ENCODE peak calls at places on chromosome 2, in six cellular contexts. Q, O, I, N, Y and P are unnamed samples. For H3K4me1, the result is how much of the 10 kb centered on the place peaks cover.

GRCh38 chr2:30106543-30106942 is 40.3 kb upstream of the YPEL5 start:
- DNase-seq in O (no peak), I (no peak), Y (peak), Q (no peak), N (no peak), P (no peak)

GRCh38 chr2:8049851-8050571 is 631.8 kb upstream of the ID2 start:
- DNase-seq in O (no peak), N (no peak), Q (no peak), Y (no peak), I (no peak), P (no peak)

GRCh38 chr2:64371727-64372126 is 82.2 kb upstream of the LGALSL start:
- DNase-seq in O (no peak), I (no peak), Y (no peak), Q (no peak), N (no peak), P (no peak)

GRCh38 chr2:207090389-207090788 is 75.4 kb downstream of the KLF7 start:
- DNase-seq in Q (no peak), O (no peak), I (no peak), Y (no peak), N (no peak), P (no peak)

GRCh38 chr2:41294331-41294730 is 753.5 kb upstream of the PKDCC start:
- DNase-seq in N (peak), I (no peak), Q (no peak), O (no peak), Y (peak), P (no peak)

GRCh38 chr2:44549856-44550255 is 188.1 kb downstream of the CAMKMT start:
- DNase-seq in O (no peak), Q (no peak), I (no peak), Y (peak), N (no peak), P (no peak)

GRCh38 chr2:174603280-174603679 is 5.7 kb upstream of the WIPF1 start:
- DNase-seq in Q (no peak), Y (peak), O (no peak), I (peak), N (peak), P (peak)

GRCh38 chr2:238379096-238379810 is 47.5 kb upstream of the ASB1 start:
- DNase-seq in I (no peak), Q (no peak), Y (peak), N (no peak), O (no peak), P (no peak)

GRCh38 chr2:203737360-203737759 is 30.9 kb downstream of the CD28 start:
- DNase-seq in N (no peak), Q (no peak), I (no peak), Y (peak), O (no peak), P (no peak)

GRCh38 chr2:173254659-173255058 is 100.0 kb upstream of the CDCA7 start:
- DNase-seq in Q (no peak), I (no peak), Y (no peak), N (no peak), O (no peak), P (no peak)

GRCh38 chr2:75432761-75433361 is 127.9 kb downstream of the EVA1A start:
- DNase-seq in Q (peak), N (peak), I (peak), O (peak), Y (peak), P (no peak)

GRCh38 chr2:131076707-131077106 is 16.6 kb downstream of the FAM168B start:
- DNase-seq in N (no peak), I (no peak), Q (no peak), O (no peak), Y (no peak), P (no peak)

GRCh38 chr2:170928036-170928823 is 823 bp upstream of the GORASP2 start:
- DNase-seq in Q (peak), O (no peak), I (peak), Y (no peak), N (no peak), P (no peak)

GRCh38 chr2:98623657-98624056 is 15.3 kb downstream of the UNC50 start:
- DNase-seq in N (no peak), I (no peak), Y (peak), Q (no peak), O (peak), P (no peak)

GRCh38 chr2:105378276-105378840 is 20.5 kb downstream of the FHL2 start:
- DNase-seq in Q (no peak), N (no peak), I (no peak), O (no peak), Y (no peak), P (no peak)
- H3K4me1 ChIP-seq in Q (under half), N (under half), I (under half), O (under half), Y (half or more), P (under half)

GRCh38 chr2:128589681-128590080 is 271.0 kb upstream of the HS6ST1 start:
- DNase-seq in N (no peak), O (no peak), Q (peak), Y (no peak), I (no peak), P (no peak)

GRCh38 chr2:128591841-128592822 is 273.5 kb upstream of the HS6ST1 start:
- DNase-seq in I (no peak), Q (peak), O (no peak), N (no peak), Y (no peak), P (no peak)

GRCh38 chr2:128593518-128594272 is 275.0 kb upstream of the HS6ST1 start:
- DNase-seq in I (no peak), O (no peak), Y (no peak), N (peak), Q (no peak), P (no peak)

GRCh38 chr2:128591022-128591840 is 272.6 kb upstream of the HS6ST1 start:
- DNase-seq in Q (no peak), I (no peak), N (no peak), Y (no peak), O (no peak), P (no peak)

DNA sequence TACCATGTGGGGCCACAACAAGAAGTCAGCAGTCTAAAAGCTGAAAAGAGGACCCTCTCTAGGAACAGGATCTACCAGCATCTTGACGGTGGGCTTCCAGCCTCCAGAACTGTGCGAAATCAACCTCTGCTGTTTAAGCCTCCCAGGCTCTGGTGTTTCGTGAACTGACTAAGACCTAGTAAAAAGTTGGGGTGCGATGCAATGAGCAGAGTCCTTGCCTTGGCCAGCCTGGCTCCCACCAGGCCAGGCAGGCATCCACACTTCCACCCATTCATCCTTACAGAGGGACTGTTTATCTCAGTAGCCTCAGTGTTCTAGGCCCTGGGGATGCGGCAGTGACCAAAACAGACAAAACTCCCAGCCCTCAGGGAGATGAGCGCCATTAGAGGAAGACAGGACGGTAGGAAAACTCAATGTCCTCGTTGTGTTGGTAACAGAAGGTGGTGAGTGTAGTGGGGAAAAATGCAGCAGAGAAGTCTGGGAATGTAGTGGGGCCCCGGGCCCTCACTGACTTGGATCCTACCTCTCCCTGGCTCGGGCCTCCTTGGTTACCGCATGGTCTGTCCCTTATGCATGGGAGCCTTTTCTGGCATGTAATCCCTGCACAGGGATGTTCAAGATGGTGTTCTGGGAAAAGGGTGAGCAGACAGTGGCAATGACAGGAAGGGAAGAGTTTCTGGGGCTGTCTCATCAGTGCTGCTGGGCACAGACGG is 271.8 kb upstream of the HS6ST1 start:
- DNase-seq in N (no peak), Q (no peak), Y (no peak), O (no peak), I (no peak), P (no peak)
- H3K9ac ChIP-seq in N (no peak), Q (no peak), Y (no peak), O (no peak), I (no peak), P (no peak)

DNA sequence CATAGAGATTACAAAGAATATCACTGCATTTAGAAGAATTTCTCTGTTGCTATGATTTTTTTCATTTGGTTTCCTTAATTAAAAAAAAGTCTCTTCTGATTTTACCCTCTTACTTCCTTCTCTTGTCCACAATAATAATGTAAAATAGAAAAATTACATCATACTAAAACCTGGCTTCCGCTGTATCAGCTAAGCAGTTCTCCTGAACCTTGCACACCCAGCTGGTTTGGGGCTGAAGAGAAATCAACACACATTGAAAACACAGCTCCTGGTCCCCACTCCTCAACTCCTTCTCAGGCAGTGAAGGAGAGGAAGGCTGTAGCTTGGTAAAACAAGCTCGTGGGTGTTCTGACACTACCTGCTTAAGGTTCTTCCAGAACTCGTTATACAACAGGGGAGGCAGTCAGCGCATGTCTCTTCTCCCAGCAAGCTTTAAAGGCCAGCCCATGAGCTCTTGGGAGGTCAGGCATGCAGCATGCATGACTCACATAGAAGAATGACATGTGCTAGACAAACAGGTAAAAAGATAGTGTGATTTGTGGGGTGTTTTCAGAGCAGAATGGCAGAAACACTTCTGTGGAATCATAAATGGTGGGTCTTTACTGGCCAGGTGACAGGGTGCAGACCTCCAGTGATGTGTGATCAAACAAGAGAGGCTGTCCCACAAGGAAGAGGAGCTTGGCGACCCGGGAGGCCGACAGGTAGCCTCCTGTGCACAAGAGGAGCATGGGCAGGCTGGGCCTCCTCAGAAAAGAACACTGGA is 69.1 kb downstream of the UXS1 start:
- DNase-seq in Y (no peak), O (no peak), Q (no peak), N (no peak), I (no peak), P (no peak)
- H3K27ac ChIP-seq in Y (no peak), O (peak), Q (no peak), N (no peak), I (no peak), P (no peak)

DNA sequence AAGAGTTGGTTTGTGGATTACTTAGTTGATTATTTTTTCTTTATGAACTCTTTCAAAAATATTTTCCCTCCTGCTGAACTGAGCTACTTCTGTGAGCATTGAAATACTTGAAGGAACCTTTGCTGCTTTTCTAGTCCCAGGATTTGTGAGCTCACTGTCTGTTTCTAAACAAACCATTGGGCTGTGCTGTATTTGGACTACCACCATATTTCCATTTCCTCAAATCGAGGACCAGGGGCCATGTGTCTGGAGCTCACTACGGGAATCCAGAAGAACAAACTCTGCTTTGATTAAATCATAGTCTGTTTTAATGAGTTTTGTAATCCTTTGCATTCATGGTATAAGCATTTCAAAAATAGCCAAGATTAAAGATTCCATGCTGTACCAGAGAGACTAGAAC is 1.3 kb downstream of the MRPL33 start:
- DNase-seq in O (no peak), Q (no peak), Y (peak), I (no peak), N (no peak), P (no peak)
- H3K4me1 ChIP-seq in O (under half), Q (under half), Y (under half), I (under half), N (under half), P (under half)

GRCh38 chr2:73069041-73069854 is 2.3 kb downstream of the SFXN5 start:
- DNase-seq in I (no peak), N (no peak), Y (peak), O (no peak), Q (no peak), P (no peak)
- H3K9ac ChIP-seq in I (no peak), N (no peak), Y (peak), O (peak), Q (peak), P (no peak)

GRCh38 chr2:226031962-226032441 is 632.5 kb downstream of the NYAP2 start:
- DNase-seq in Q (no peak), I (no peak), O (no peak), N (peak), Y (peak), P (no peak)

GRCh38 chr2:226031078-226031937 is 631.8 kb downstream of the NYAP2 start:
- DNase-seq in O (peak), N (peak), I (no peak), Y (peak), Q (peak), P (peak)

DNA sequence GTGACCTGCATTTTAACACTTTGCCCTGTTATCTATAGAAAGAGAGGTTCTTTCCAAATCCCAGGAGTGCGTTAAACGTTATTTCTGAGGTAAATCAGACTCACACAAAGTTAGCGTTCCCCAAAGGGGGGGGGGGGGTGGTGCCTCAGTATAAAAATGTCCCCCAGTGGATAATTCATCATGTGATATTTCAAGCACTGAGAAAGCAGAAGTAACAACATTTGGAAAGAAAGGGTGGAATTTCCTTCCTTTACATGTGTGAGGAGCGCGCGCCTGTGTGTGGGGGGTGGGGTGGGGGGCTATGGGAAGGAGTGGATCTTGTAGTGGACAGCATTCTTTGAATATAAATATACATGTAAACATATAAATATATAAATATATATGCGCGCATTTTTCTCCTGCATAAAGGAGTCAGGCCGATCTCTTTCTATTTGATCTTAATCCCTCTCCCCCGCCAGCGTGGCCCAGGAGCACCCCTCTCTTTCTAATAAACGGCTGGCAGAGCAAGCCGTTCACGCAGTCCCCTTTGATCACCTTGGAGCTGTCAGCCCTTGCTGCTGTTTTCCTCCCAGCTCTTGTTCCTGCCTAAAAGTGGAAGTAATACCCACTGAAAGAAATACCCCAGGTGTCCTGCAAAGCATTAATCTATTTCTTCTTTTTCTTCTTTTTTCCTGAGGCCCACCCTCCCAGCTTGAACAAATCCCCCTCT is 631.0 kb downstream of the NYAP2 start:
- DNase-seq in Q (no peak), O (no peak), Y (no peak), I (no peak), N (peak), P (peak)
- H3K27ac ChIP-seq in Q (no peak), O (no peak), Y (no peak), I (no peak), N (no peak), P (no peak)

DNA sequence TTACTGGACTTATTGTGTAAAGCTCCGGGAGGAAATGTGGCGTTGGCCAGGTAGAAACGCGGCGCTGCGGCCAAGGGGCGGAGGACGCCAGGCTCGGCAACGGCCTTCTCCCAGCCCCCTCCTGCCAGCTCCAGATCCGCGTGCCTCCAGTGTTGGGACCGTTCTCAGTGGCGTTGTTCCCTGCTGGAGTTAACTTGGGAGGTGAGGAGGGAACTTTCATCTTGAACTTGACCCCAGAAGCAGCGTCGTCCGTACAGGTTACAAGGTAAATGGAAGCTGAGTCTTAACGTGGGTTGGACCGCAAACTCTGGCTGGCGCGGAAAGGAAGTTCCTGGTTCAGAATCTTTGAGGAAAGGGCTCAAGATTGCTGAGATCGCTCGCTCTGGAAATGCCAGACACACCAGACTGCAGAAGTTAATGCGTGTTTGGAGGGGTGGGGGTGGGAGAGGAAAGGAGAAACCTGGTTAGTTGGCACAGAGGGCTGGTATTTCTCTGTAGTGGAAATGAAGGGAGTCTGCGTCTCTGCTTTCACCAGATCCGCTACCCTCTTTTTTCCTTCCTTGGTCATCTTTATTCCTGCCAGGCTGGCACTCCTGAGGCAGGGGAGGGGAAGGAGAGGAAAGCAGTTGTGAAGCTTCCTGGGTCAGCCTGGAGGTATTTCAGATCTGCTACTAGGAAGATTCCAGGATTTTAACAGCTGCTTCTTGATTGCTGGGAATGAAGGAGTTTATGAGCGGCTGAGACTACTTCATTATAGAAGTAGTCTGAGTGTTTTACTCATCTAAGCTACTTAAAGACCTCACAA is 1.5 kb downstream of the TANC1 start:
- DNase-seq in O (peak), Q (peak), Y (peak), I (no peak), N (peak), P (no peak)
- H3K4me1 ChIP-seq in O (under half), Q (under half), Y (under half), I (under half), N (under half), P (under half)

DNA sequence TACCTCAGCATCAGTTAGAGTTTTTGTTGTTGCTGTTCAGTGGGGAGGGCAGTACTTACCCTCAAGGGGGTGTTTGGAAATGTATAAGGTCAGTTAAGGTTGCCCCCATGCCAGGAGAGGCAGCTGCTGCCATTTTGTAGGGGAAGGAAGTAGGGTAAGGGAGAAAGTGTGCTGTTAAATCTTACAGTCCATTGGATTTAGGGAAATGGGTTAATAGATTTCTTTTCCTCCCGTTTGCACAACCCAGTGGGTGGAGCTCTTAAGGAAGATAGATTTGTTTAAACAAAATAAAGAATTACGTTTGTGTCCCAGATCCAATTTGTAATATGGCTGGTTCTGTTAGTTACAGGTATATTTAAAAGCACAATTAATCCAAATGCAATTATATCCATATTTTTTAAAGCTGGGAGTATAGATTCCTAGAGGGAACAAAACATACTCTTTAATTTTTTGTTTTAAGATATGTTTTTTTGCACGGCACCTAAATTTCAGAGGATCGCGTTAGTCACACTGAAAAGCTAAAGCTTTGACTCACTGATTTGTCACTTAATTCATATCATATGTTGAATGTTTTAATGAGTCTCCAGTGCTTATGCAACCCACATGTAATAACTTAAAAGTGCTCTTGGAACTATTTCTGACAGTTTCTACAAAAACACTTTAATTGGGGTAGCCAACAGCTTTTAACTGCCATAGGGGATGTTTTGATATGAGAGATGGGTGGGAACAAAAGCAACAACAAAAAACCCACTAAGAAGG is 9.0 kb upstream of the CWC22 start:
- DNase-seq in Y (peak), I (no peak), N (no peak), O (no peak), Q (no peak), P (no peak)
- H3K9ac ChIP-seq in Y (peak), I (no peak), N (no peak), O (no peak), Q (no peak), P (no peak)